ENCODE peak calls at places on chromosomes 2 and 18, in five cellular contexts. One of them, this sample, is unnamed.

GRCh38 chr2:161010503-161010902 is 149.7 kb upstream of the TANK start:
- DNase-seq in tibial nerve: no peak
- DNase-seq in A549: no peak
- DNase-seq in SK-N-SH: no peak
- DNase-seq in suprapubic skin: no peak
- DNase-seq in this sample: no peak

GRCh38 chr2:214139630-214140284 is 271.1 kb upstream of the VWC2L start:
- DNase-seq in suprapubic skin: no peak
- DNase-seq in A549: no peak
- DNase-seq in tibial nerve: no peak
- DNase-seq in SK-N-SH: no peak
- DNase-seq in this sample: no peak

GRCh38 chr2:241999184-241999583 is 129.7 kb downstream of the RTP5 start:
- DNase-seq in suprapubic skin: no peak
- DNase-seq in tibial nerve: no peak
- DNase-seq in SK-N-SH: no peak
- DNase-seq in A549: no peak
- DNase-seq in this sample: no peak

GRCh38 chr2:148338544-148338943 is 306.0 kb upstream of the EPC2 start:
- DNase-seq in suprapubic skin: no peak
- DNase-seq in SK-N-SH: no peak
- DNase-seq in A549: no peak
- DNase-seq in tibial nerve: no peak
- DNase-seq in this sample: no peak

GRCh38 chr18:57921708-57922107 is 118.6 kb upstream of the ATP8B1 start:
- DNase-seq in suprapubic skin: no peak
- DNase-seq in A549: no peak
- DNase-seq in SK-N-SH: no peak
- DNase-seq in tibial nerve: no peak
- DNase-seq in this sample: no peak

GRCh38 chr2:73297151-73297559 is 3.8 kb upstream of the EGR4 start:
- DNase-seq in tibial nerve: no peak
- DNase-seq in SK-N-SH: peak; percentile 65
- DNase-seq in suprapubic skin: no peak
- DNase-seq in A549: no peak
- DNase-seq in this sample: no peak

GRCh38 chr2:188894028-188894427 is 80.1 kb upstream of the COL3A1 start:
- DNase-seq in SK-N-SH: no peak
- DNase-seq in A549: no peak
- DNase-seq in tibial nerve: no peak
- DNase-seq in suprapubic skin: no peak
- DNase-seq in this sample: no peak

GRCh38 chr2:64651590-64651989 is 2.1 kb downstream of the SERTAD2 start:
- DNase-seq in suprapubic skin: no peak
- DNase-seq in SK-N-SH: no peak
- DNase-seq in tibial nerve: no peak
- DNase-seq in A549: no peak
- DNase-seq in this sample: no peak

GRCh38 chr18:63979409-63979908 is 9.6 kb downstream of the SERPINB8 start:
- DNase-seq in SK-N-SH: peak; percentile 64
- DNase-seq in suprapubic skin: peak; percentile 71
- DNase-seq in tibial nerve: peak; percentile 28
- DNase-seq in A549: peak; percentile 55
- DNase-seq in this sample: peak; percentile 19

GRCh38 chr2:241885701-241886643 is 16.4 kb downstream of the RTP5 start:
- DNase-seq in A549: no peak
- DNase-seq in tibial nerve: no peak
- DNase-seq in SK-N-SH: no peak
- DNase-seq in suprapubic skin: no peak
- DNase-seq in this sample: no peak

GRCh38 chr2:45145073-45145899 is 136.0 kb upstream of the SIX2 start:
- DNase-seq in SK-N-SH: no peak
- DNase-seq in tibial nerve: no peak
- DNase-seq in A549: no peak
- DNase-seq in suprapubic skin: no peak
- DNase-seq in this sample: no peak

GRCh38 chr2:2226326-2226725 is 104.7 kb downstream of the MYT1L start:
- DNase-seq in SK-N-SH: no peak
- DNase-seq in A549: no peak
- DNase-seq in tibial nerve: no peak
- DNase-seq in suprapubic skin: no peak
- DNase-seq in this sample: no peak

GRCh38 chr2:2233171-2233826 is 97.8 kb downstream of the MYT1L start:
- DNase-seq in tibial nerve: no peak
- DNase-seq in A549: no peak
- DNase-seq in SK-N-SH: no peak
- DNase-seq in suprapubic skin: no peak
- DNase-seq in this sample: no peak

GRCh38 chr2:2234398-2234797 is 96.7 kb downstream of the MYT1L start:
- DNase-seq in suprapubic skin: no peak
- DNase-seq in tibial nerve: no peak
- DNase-seq in SK-N-SH: no peak
- DNase-seq in A549: no peak
- DNase-seq in this sample: no peak

GRCh38 chr2:2232167-2232566 is 98.9 kb downstream of the MYT1L start:
- DNase-seq in suprapubic skin: no peak
- DNase-seq in SK-N-SH: no peak
- DNase-seq in A549: no peak
- DNase-seq in tibial nerve: no peak
- DNase-seq in this sample: no peak

GRCh38 chr2:2229898-2230817 is 100.9 kb downstream of the MYT1L start:
- DNase-seq in SK-N-SH: peak; percentile 55
- DNase-seq in suprapubic skin: no peak
- DNase-seq in A549: peak; percentile 12
- DNase-seq in tibial nerve: no peak
- DNase-seq in this sample: no peak
- H3K4me3 ChIP-seq in SK-N-SH: no peak overlapping the region
- H3K4me3 ChIP-seq in suprapubic skin: no peak overlapping the region
- H3K4me3 ChIP-seq in A549: no peak overlapping the region
- H3K4me3 ChIP-seq in tibial nerve: no peak overlapping the region
- H3K4me3 ChIP-seq in this sample: no peak overlapping the region

DNA sequence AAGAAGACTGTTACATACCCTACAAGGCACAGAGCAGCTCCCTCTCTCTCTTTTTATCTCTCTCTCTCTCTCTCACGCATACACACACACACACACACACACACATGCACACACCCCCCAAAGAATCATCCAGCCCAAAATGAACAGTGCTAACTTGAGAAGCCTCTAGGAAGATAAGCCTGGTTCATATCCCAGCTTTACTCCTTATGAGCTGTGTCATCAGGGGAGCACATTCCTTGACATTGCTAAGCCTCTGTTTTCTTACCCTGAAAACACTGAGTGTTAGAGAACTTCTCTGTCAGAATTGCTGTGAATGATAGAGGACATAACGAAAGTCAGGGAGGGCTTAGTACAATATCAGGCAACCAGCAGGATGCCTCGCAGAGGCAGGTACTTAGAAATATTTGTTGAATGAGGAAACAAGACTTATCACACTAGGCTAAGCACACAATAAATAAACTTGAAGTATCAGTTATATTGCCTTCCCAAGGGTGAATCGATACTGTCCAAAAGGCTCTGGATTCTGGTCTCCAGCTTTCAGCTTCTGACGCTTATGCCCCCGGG is 725.6 kb upstream of the ID2 start:
- DNase-seq in A549: no peak
- DNase-seq in tibial nerve: no peak
- DNase-seq in SK-N-SH: no peak
- DNase-seq in suprapubic skin: no peak
- DNase-seq in this sample: no peak
- TF ChIP-seq EP300 in A549: no peak
- TF ChIP-seq EP300 in tibial nerve: no peak
- TF ChIP-seq EP300 in SK-N-SH: no peak
- TF ChIP-seq EP300 in suprapubic skin: no peak
- TF ChIP-seq EP300 in this sample: no peak

GRCh38 chr2:42916394-42916793 is 124.0 kb upstream of the HAAO start:
- DNase-seq in SK-N-SH: no peak
- DNase-seq in A549: no peak
- DNase-seq in suprapubic skin: peak; percentile 26
- DNase-seq in tibial nerve: no peak
- DNase-seq in this sample: no peak

GRCh38 chr2:42914860-42915259 is 122.5 kb upstream of the HAAO start:
- DNase-seq in suprapubic skin: no peak
- DNase-seq in A549: no peak
- DNase-seq in SK-N-SH: no peak
- DNase-seq in tibial nerve: no peak
- DNase-seq in this sample: no peak

GRCh38 chr2:42910657-42911405 is 118.4 kb upstream of the HAAO start:
- DNase-seq in tibial nerve: no peak
- DNase-seq in suprapubic skin: peak; percentile 35
- DNase-seq in SK-N-SH: no peak
- DNase-seq in A549: no peak
- DNase-seq in this sample: no peak

GRCh38 chr2:42914314-42914713 is 121.9 kb upstream of the HAAO start:
- DNase-seq in tibial nerve: no peak
- DNase-seq in SK-N-SH: no peak
- DNase-seq in suprapubic skin: peak; percentile 32
- DNase-seq in A549: no peak
- DNase-seq in this sample: no peak

GRCh38 chr2:42913280-42913878 is 121.0 kb upstream of the HAAO start:
- DNase-seq in suprapubic skin: no peak
- DNase-seq in A549: no peak
- DNase-seq in SK-N-SH: no peak
- DNase-seq in tibial nerve: no peak
- DNase-seq in this sample: no peak
- H3K27ac ChIP-seq in suprapubic skin: no peak overlapping the region
- H3K27ac ChIP-seq in A549: no peak overlapping the region
- H3K27ac ChIP-seq in SK-N-SH: no peak overlapping the region
- H3K27ac ChIP-seq in tibial nerve: no peak overlapping the region
- H3K27ac ChIP-seq in this sample: no peak overlapping the region

DNA sequence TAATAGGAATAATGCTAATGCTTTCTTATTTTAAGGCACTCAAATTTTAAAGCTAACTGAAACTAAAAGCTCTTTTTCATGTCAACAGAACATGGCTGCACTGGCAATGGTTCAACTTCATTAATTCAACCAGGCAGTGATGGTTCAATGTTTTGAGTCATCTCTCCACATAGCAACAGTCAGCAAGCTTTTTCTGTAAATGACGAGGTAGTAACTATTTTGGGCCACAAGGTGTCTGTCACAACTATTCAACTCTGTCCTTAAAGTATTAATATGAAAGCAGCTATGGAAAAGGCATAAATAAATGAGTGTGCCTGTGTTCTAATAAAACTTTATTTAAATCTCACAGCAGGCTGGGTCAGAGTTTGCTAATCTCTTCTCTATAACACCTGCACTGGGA is 1425.6 kb upstream of the PIK3C3 start:
- DNase-seq in A549: no peak
- DNase-seq in tibial nerve: no peak
- DNase-seq in SK-N-SH: no peak
- DNase-seq in suprapubic skin: no peak
- DNase-seq in this sample: no peak
- H3K4me3 ChIP-seq in A549: no peak overlapping the region
- H3K4me3 ChIP-seq in tibial nerve: no peak overlapping the region
- H3K4me3 ChIP-seq in SK-N-SH: no peak overlapping the region
- H3K4me3 ChIP-seq in suprapubic skin: no peak overlapping the region
- H3K4me3 ChIP-seq in this sample: no peak overlapping the region

DNA sequence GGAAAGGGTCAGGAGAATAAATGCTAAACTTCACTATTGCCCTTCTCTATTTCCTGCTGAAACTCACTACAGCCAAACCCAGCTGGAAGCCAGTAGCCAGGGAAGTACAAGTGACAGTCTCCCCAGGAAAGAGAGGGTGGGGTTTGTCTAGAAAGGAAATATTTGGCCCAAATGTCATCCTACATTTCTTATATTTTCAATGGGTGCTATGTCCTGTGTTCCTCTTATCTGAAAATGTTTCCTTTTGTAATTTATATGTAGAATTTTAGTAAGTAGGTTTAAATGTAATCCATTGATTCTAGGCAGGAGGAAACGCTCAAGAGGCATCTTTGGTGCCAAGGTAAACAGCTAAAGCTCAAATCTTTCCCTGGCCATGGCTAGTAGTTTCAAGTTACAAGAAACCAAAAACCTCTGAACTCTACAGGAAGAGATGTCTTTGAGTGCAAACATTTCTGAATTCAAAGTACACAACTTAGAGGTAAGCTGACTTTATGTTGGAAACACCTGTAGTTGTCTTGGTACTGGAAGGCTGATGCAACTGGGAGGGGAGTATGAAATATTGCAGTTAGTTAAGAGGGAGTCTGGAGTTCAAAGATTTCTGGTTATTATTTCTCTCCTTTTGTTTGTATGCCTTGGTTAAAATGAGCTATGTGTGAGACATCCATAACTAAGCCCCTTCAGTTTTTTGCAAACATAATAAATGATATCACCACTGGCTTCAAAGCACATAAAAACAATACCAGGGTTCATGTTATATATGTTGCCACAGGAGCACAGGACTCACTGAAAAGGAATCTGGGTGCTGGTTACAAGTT is 356.1 kb upstream of the ZC3H15 start:
- DNase-seq in suprapubic skin: no peak
- DNase-seq in SK-N-SH: no peak
- DNase-seq in tibial nerve: no peak
- DNase-seq in A549: peak; percentile 15
- DNase-seq in this sample: no peak
- TF ChIP-seq EP300 in suprapubic skin: no peak
- TF ChIP-seq EP300 in SK-N-SH: no peak
- TF ChIP-seq EP300 in tibial nerve: no peak
- TF ChIP-seq EP300 in A549: no peak
- TF ChIP-seq EP300 in this sample: no peak

GRCh38 chr2:151842830-151843668 is 14.8 kb upstream of the ARL5A start:
- DNase-seq in suprapubic skin: no peak
- DNase-seq in tibial nerve: no peak
- DNase-seq in SK-N-SH: no peak
- DNase-seq in A549: no peak
- DNase-seq in this sample: no peak
- H3K27ac ChIP-seq in suprapubic skin: no peak overlapping the region
- H3K27ac ChIP-seq in tibial nerve: no peak overlapping the region
- H3K27ac ChIP-seq in SK-N-SH: no peak overlapping the region
- H3K27ac ChIP-seq in A549: no peak overlapping the region
- H3K27ac ChIP-seq in this sample: no peak overlapping the region

GRCh38 chr2:144453039-144453336 is 66.9 kb downstream of the ZEB2 start:
- DNase-seq in SK-N-SH: no peak
- DNase-seq in A549: peak; percentile 21
- DNase-seq in tibial nerve: no peak
- DNase-seq in suprapubic skin: no peak
- DNase-seq in this sample: no peak
- H3K4me3 ChIP-seq in SK-N-SH: peak overlapping the region; percentile 41
- H3K4me3 ChIP-seq in A549: no peak overlapping the region
- H3K4me3 ChIP-seq in tibial nerve: peak overlapping the region; percentile 6
- H3K4me3 ChIP-seq in suprapubic skin: peak overlapping the region; percentile 25
- H3K4me3 ChIP-seq in this sample: no peak overlapping the region